ENCODE peak calls at places on chromosomes 16 and 17, in nine cellular contexts. Q is activated CD8-positive, alpha-beta T cell treated with anti-CD3 and anti-CD28 coated beads for 36 hours; K is heart right ventricle; D is A549; Y is stomach; V is esophagus squamous epithelium; G is H1; W is cardiac muscle cell; X is RWPE1. O is an unnamed sample.

GRCh38 chr17:47870042-47870441 is 19.1 kb upstream of the SP6 start:
- DNase-seq in W (no peak), D (no peak), K (no peak), V (no peak), X (no peak), Y (no peak), Q (no peak), G (no peak), O (no peak)

GRCh38 chr16:57988929-57989328 is 11.5 kb downstream of the ZNF319 start:
- DNase-seq in Q (no peak), V (no peak), Y (no peak), K (peak), W (no peak), X (peak), G (no peak), D (peak), O (no peak)

GRCh38 chr17:312476-313148 is 40.0 kb downstream of the RPH3AL start:
- DNase-seq in V (no peak), X (no peak), Y (no peak), D (no peak), K (no peak), Q (no peak), W (no peak), G (no peak), O (no peak)

GRCh38 chr17:4949321-4950074 is 1.2 kb upstream of the PFN1 start:
- DNase-seq in K (peak), X (peak), Y (peak), D (peak), Q (peak), V (peak), G (no peak), W (peak), O (peak)

GRCh38 chr17:75832652-75833400 is 11.4 kb downstream of the UNC13D start:
- DNase-seq in V (no peak), Q (peak), G (no peak), Y (no peak), K (no peak), D (no peak), X (no peak), W (peak), O (peak)

GRCh38 chr17:75570034-75570676 is 17.4 kb upstream of the MYO15B start:
- DNase-seq in X (no peak), V (no peak), G (no peak), D (no peak), W (no peak), Q (no peak), Y (no peak), K (no peak), O (no peak)

GRCh38 chr17:44354582-44355309 is 8.9 kb downstream of the FAM171A2 start:
- DNase-seq in V (no peak), Y (no peak), G (no peak), X (no peak), D (no peak), W (peak), K (peak), Q (peak), O (peak)

GRCh38 chr16:1678500-1679098 is 520 bp downstream of the JPT2 start:
- DNase-seq in D (peak), Y (peak), V (no peak), W (peak), Q (peak), K (peak), X (peak), G (no peak), O (no peak)

DNA sequence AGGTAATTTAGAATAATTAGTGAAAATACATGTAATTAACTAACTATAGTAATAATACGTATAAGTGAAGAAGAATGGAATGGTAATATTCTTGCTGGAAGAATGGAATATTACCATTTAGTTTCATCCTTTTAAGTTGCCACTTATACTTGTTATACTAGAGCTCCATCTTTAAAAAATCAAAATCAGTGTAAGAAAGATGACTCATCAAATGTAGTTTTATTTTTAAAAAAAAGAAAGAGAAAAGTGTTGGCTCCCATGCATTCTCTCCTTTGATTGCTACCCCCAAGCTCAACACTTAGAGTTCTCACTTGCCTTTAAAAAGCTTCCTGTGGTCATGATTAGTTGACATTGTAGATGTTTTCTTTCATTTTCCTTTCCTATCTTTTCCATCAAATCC is 82.4 kb upstream of the KIF2B start:
- DNase-seq in V (no peak), D (no peak), W (no peak), Y (no peak), K (no peak), X (no peak), Q (no peak), G (no peak), O (no peak)
- TF ChIP-seq CTCF in V (no peak), D (no peak), W (no peak), Y (no peak), K (no peak), X (no peak), Q (no peak), G (no peak), O (no peak)

DNA sequence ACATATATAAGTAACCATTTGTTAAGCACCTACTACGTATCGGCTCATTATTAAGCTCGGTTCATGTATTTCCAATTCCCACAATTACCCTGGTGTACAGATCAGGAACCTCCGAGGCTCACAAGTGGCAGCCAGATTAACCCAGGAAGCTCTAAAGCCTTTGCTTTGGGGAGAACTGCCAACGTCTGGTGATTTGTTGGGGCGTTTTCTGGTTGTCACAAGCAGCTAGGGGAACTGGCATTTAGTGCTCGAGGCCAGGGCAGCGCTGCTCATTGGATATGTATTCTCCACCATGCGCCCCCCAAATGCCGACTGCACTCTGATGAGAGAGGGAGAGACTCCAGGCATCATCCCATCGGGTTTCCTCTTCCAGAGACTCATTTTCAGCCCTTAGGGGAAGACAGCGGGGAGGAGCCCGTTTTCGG is 541 bp downstream of the ZNF18 start:
- DNase-seq in W (peak), G (peak), V (peak), D (peak), Y (peak), K (no peak), X (peak), Q (peak), O (peak)
- TF ChIP-seq CTCF in W (no peak), G (no peak), V (peak), D (no peak), Y (no peak), K (no peak), X (no peak), Q (no peak), O (no peak)

DNA sequence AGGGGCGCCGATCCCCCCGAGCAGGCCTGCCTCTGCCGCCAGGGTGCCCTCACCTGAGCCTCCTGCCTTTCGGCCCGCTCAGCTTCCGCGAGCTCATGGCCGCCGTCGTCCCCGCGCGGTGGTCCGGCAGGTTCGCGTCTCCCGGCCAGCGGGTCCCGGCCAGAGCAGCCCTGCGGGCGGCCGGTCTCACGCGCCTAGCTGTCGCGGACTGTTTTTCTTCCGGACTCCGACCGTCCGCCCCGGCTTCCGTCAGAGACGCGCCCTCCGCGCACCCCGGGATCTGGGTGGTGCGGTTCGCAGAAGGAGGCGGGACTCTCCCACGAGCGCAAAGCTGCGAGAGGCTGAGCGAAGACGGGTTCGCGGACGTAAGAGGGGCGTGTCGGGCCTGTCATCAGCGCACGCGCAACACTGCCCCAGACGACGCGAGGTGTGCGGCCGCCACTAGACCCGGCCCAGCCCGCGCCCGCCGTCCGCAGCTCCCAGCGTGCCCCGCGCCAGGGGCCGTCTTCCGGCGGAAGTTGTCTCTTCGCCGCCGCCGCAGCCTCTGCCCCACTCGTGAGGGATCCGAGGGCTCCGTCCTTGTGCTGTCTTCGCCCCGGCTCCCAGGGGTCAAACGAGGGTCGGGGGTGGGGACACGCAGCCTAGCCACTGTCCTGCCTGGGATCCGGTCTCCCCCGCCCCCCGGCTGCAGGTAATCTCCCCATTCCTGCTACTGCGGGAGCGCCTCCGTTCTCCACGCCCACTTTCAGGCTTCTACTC is at the start of gene INPP5K:
- DNase-seq in K (peak), D (peak), Q (peak), W (peak), Y (peak), G (peak), X (peak), V (peak), O (peak)
- TF ChIP-seq CTCF in K (no peak), D (no peak), Q (no peak), W (no peak), Y (no peak), G (no peak), X (no peak), V (peak), O (no peak)

DNA sequence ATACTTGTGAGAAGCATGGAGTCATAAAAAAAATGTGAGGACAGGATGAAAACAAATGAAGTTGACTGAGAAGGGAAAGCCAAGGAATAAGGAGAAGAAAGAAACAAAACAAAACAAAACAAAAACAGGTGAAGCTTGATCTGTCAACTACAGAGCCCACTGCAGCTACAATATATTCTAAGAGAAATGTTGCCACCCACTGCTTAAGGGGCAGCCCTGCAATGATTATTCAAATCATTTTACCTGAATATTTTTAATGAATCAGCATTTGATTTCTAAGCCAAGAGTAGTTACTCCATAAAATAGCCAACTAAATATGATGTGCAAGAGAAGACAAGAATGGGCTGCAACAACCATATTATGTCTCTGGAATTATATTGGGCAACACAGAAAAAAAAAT is 252.0 kb upstream of the KIF2B start:
- DNase-seq in W (no peak), Q (no peak), G (no peak), V (no peak), Y (no peak), X (no peak), D (no peak), K (no peak), O (no peak)
- TF ChIP-seq CTCF in W (no peak), Q (no peak), G (no peak), V (no peak), Y (no peak), X (no peak), D (peak), K (no peak), O (no peak)

DNA sequence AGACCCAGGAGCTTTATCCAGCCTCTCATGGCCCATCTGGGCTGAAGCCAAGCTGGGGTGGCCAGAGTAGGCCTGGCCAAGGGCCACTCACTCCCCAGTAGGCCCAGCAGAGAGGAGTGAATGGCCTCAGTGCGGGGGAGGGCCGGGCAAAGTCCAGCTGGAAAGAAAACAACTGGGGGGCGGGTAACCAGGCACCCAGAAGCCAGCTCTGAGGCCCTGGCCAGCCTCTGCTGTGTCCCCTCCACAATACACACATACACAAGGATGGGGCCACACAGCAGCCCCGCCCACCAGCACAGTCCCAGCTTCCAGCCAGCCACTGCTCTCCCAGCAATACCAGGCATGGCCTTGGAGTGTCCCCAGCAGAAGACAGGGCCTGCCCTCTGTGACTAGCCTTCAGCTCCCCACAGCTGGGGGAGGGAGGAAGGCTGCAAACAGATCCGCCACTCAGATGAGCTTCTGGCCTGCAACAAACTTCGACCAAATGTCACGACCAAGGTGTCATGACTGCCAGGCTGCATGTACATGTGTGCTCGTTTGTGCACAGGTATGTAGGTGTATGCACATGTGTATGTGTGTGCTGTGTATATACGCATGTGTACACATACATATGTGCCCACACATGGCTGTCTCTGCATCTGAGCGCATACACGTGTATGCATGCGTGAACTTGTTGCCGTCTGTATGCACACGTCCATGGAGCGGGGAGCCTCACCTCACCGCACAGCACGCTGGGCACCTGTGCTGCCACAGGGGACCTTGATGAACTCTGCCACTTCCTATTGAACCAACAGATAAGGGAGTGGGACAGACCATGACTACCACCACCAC is 5.0 kb downstream of the CARHSP1 start:
- DNase-seq in Y (peak), X (no peak), V (no peak), W (peak), K (peak), D (peak), Q (no peak), G (no peak), O (no peak)
- TF ChIP-seq CTCF in Y (no peak), X (no peak), V (no peak), W (no peak), K (no peak), D (no peak), Q (no peak), G (no peak), O (no peak)

GRCh38 chr16:20383106-20384029 is 21.2 kb downstream of the PDILT start:
- DNase-seq in V (no peak), G (peak), Q (peak), W (peak), K (no peak), Y (peak), D (peak), X (peak), O (peak)

GRCh38 chr16:20388854-20389253 is 15.7 kb downstream of the PDILT start:
- DNase-seq in K (no peak), Y (peak), X (no peak), Q (no peak), G (no peak), W (no peak), D (no peak), V (no peak), O (no peak)

GRCh38 chr16:20387978-20388377 is 16.6 kb downstream of the PDILT start:
- DNase-seq in X (no peak), Y (no peak), W (no peak), K (no peak), V (no peak), Q (no peak), G (no peak), D (no peak), O (no peak)

GRCh38 chr16:20382202-20382948 is 22.2 kb downstream of the PDILT start:
- DNase-seq in X (no peak), D (no peak), K (no peak), Q (no peak), V (no peak), G (no peak), Y (no peak), W (no peak), O (no peak)

GRCh38 chr16:20385844-20386832 is 18.4 kb downstream of the PDILT start:
- DNase-seq in D (peak), K (peak), X (peak), G (peak), Q (peak), Y (peak), W (peak), V (no peak), O (peak)
- TF ChIP-seq CTCF in D (peak), K (peak), X (peak), G (peak), Q (peak), Y (peak), W (peak), V (peak), O (peak)

GRCh38 chr16:79767597-79768280 is 167.2 kb upstream of the MAF start:
- DNase-seq in W (no peak), K (no peak), V (no peak), Q (no peak), G (no peak), D (peak), Y (peak), X (no peak), O (no peak)
- TF ChIP-seq CTCF in W (peak), K (no peak), V (peak), Q (no peak), G (peak), D (peak), Y (no peak), X (no peak), O (peak)

DNA sequence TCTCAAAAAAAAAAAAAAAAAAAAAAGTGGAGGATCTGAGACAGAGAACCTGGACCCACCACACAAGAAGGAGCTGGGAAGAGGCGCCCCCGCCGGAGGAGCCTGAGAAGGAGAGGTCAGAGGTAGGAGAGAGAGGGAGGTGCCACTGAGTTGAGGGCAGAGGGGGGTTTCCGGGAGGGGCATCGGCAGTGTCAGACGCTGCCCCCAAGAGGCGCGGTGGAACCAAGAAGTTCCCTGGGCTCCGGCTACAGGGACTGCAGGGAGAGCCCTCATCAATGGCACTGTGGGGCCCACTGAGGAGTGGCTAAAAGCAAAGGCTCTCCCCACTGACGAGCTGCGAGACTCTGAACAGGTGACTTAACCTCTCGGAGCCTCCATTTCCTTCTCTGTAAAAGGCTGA is 4.2 kb downstream of the CCDC42 start:
- DNase-seq in Q (peak), K (no peak), Y (no peak), W (peak), X (no peak), G (no peak), D (no peak), V (no peak), O (peak)
- TF ChIP-seq CTCF in Q (no peak), K (no peak), Y (no peak), W (no peak), X (no peak), G (peak), D (no peak), V (no peak), O (no peak)

GRCh38 chr16:79337906-79338305 is 262.6 kb downstream of the MAF start:
- DNase-seq in V (no peak), Y (no peak), K (no peak), D (no peak), W (no peak), Q (no peak), G (no peak), X (no peak), O (no peak)

GRCh38 chr16:79331064-79331463 is 269.5 kb downstream of the MAF start:
- DNase-seq in K (no peak), V (no peak), D (no peak), Y (no peak), G (no peak), Q (no peak), X (no peak), W (no peak), O (no peak)

GRCh38 chr16:79336437-79337229 is 263.9 kb downstream of the MAF start:
- DNase-seq in Y (no peak), X (no peak), Q (no peak), V (no peak), K (no peak), D (no peak), W (no peak), G (no peak), O (no peak)

GRCh38 chr16:79329967-79330366 is 270.6 kb downstream of the MAF start:
- DNase-seq in K (no peak), X (no peak), Q (no peak), D (no peak), V (no peak), G (no peak), Y (no peak), W (no peak), O (no peak)

DNA sequence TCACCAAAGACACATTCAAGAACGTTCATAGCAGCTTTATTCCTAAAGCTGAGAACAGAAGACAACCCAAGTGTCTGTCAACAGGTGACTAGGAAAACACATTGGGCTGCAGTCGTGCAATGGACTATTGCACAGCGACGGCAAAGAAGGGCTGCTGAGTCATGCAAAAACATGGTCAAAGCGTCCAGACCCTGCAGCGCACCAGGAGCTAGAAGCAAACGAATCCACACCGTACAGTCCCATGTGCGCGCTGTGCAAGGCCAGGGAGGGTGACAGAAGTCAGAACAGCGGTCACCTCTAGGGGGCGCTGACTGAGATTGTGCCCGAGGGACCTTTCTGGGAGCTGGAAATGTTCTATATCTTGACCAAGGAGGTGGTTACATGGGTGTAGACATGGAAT is 266.4 kb downstream of the MAF start:
- DNase-seq in D (peak), W (peak), G (no peak), Q (peak), X (no peak), V (no peak), Y (no peak), K (no peak), O (no peak)
- TF ChIP-seq CTCF in D (peak), W (no peak), G (peak), Q (peak), X (no peak), V (peak), Y (no peak), K (no peak), O (peak)